ENCODE peak calls at places on chromosome 9, in six cellular contexts. One of them, this sample, is unnamed.

GRCh38 chr9:93949694-93950449 is 5.3 kb downstream of the BARX1 start:
- DNase-seq in T1000: no peak
- DNase-seq in fibroblast of gingiva: peak; percentile 77
- DNase-seq in dorsolateral prefrontal cortex: no peak
- DNase-seq in ELF-1: no peak
- DNase-seq in CD4-positive, alpha-beta memory T cell: no peak
- DNase-seq in this sample: no peak

GRCh38 chr9:33375238-33375840 is 27.0 kb downstream of the AQP7 start:
- DNase-seq in T1000: no peak
- DNase-seq in fibroblast of gingiva: no peak
- DNase-seq in dorsolateral prefrontal cortex: no peak
- DNase-seq in ELF-1: peak; percentile 94
- DNase-seq in CD4-positive, alpha-beta memory T cell: no peak
- DNase-seq in this sample: peak; percentile 56

GRCh38 chr9:4796988-4797956 is 4.5 kb downstream of the RCL1 start:
- DNase-seq in T1000: no peak
- DNase-seq in fibroblast of gingiva: peak; percentile 28
- DNase-seq in dorsolateral prefrontal cortex: no peak
- DNase-seq in ELF-1: peak; percentile 62
- DNase-seq in CD4-positive, alpha-beta memory T cell: no peak
- DNase-seq in this sample: no peak

GRCh38 chr9:6779417-6780241 is 21.9 kb downstream of the KDM4C start:
- DNase-seq in T1000: no peak
- DNase-seq in fibroblast of gingiva: no peak
- DNase-seq in dorsolateral prefrontal cortex: no peak
- DNase-seq in ELF-1: no peak
- DNase-seq in CD4-positive, alpha-beta memory T cell: no peak
- DNase-seq in this sample: no peak

GRCh38 chr9:74753650-74754049 is 134.1 kb downstream of the TRPM6 start:
- DNase-seq in T1000: no peak
- DNase-seq in fibroblast of gingiva: no peak
- DNase-seq in dorsolateral prefrontal cortex: no peak
- DNase-seq in ELF-1: no peak
- DNase-seq in CD4-positive, alpha-beta memory T cell: no peak
- DNase-seq in this sample: no peak

GRCh38 chr9:22039258-22039657 is 30.2 kb upstream of the CDKN2B start:
- DNase-seq in T1000: no peak
- DNase-seq in fibroblast of gingiva: peak; percentile 27
- DNase-seq in dorsolateral prefrontal cortex: no peak
- DNase-seq in ELF-1: no peak
- DNase-seq in CD4-positive, alpha-beta memory T cell: no peak
- DNase-seq in this sample: no peak

GRCh38 chr9:122463828-122464632 is 13.7 kb downstream of the OR1J1 start:
- DNase-seq in T1000: no peak
- DNase-seq in fibroblast of gingiva: no peak
- DNase-seq in dorsolateral prefrontal cortex: no peak
- DNase-seq in ELF-1: peak; percentile 50
- DNase-seq in CD4-positive, alpha-beta memory T cell: no peak
- DNase-seq in this sample: no peak

GRCh38 chr9:129323376-129323998 is 145.4 kb upstream of the IER5L start:
- DNase-seq in T1000: no peak
- DNase-seq in fibroblast of gingiva: no peak
- DNase-seq in dorsolateral prefrontal cortex: no peak
- DNase-seq in ELF-1: no peak
- DNase-seq in CD4-positive, alpha-beta memory T cell: no peak
- DNase-seq in this sample: no peak

GRCh38 chr9:111891910-111892499 is 4.6 kb upstream of the UGCG start:
- DNase-seq in T1000: no peak
- DNase-seq in fibroblast of gingiva: no peak
- DNase-seq in dorsolateral prefrontal cortex: no peak
- DNase-seq in ELF-1: no peak
- DNase-seq in CD4-positive, alpha-beta memory T cell: peak; percentile 56
- DNase-seq in this sample: no peak

This sample was measured in upper lobe of right lung.